ENCODE peak calls at places on chromosomes 3 and 15, in five cellular contexts. One of them, this sample, is unnamed.

GRCh38 chr3:62109534-62109933 is 263.8 kb downstream of the FEZF2 start:
- DNase-seq in thyroid gland: no peak
- DNase-seq in GM23248: peak; percentile 95
- DNase-seq in heart right ventricle: no peak
- DNase-seq in lower lobe of right lung: no peak
- DNase-seq in this sample: no peak

GRCh38 chr3:151816091-151816604 is 2.2 kb downstream of the AADAC start:
- DNase-seq in thyroid gland: peak; percentile 56
- DNase-seq in GM23248: peak; percentile 85
- DNase-seq in heart right ventricle: no peak
- DNase-seq in lower lobe of right lung: no peak
- DNase-seq in this sample: no peak

GRCh38 chr3:156148946-156149348 is 28.6 kb downstream of the KCNAB1 start:
- DNase-seq in thyroid gland: no peak
- DNase-seq in GM23248: no peak
- DNase-seq in heart right ventricle: peak; percentile 34
- DNase-seq in lower lobe of right lung: no peak
- DNase-seq in this sample: no peak

GRCh38 chr3:20320489-20320888 is 134.5 kb upstream of the SGO1 start:
- DNase-seq in thyroid gland: no peak
- DNase-seq in GM23248: no peak
- DNase-seq in heart right ventricle: no peak
- DNase-seq in lower lobe of right lung: no peak
- DNase-seq in this sample: no peak

GRCh38 chr15:75720787-75721461 is 8.3 kb upstream of the CSPG4 start:
- DNase-seq in thyroid gland: peak; percentile 65
- DNase-seq in GM23248: peak; percentile 45
- DNase-seq in heart right ventricle: no peak
- DNase-seq in lower lobe of right lung: peak; percentile 79
- DNase-seq in this sample: peak; percentile 68

GRCh38 chr15:41465822-41466421 is 27.8 kb upstream of the ITPKA start:
- DNase-seq in thyroid gland: no peak
- DNase-seq in GM23248: peak; percentile 62
- DNase-seq in heart right ventricle: no peak
- DNase-seq in lower lobe of right lung: no peak
- DNase-seq in this sample: no peak

GRCh38 chr3:131361464-131362421 is 19.8 kb upstream of the NUDT16 start:
- DNase-seq in thyroid gland: peak; percentile 97
- DNase-seq in GM23248: peak; percentile 55
- DNase-seq in heart right ventricle: peak; percentile 80
- DNase-seq in lower lobe of right lung: peak; percentile 99
- DNase-seq in this sample: peak; percentile 96

GRCh38 chr3:24185738-24186384 is 240.8 kb downstream of the NR1D2 start:
- DNase-seq in thyroid gland: peak; percentile 62
- DNase-seq in GM23248: peak; percentile 81
- DNase-seq in heart right ventricle: peak; percentile 42
- DNase-seq in lower lobe of right lung: no peak
- DNase-seq in this sample: peak; percentile 35

GRCh38 chr15:33310481-33311311 is at the start of gene RYR3:
- DNase-seq in thyroid gland: peak; percentile 27
- DNase-seq in GM23248: peak; percentile 22
- DNase-seq in heart right ventricle: peak; percentile 6
- DNase-seq in lower lobe of right lung: no peak
- DNase-seq in this sample: no peak

GRCh38 chr3:28575748-28576589 is 227.3 kb upstream of the AZI2 start:
- DNase-seq in thyroid gland: peak; percentile 61
- DNase-seq in GM23248: peak; percentile 69
- DNase-seq in heart right ventricle: no peak
- DNase-seq in lower lobe of right lung: no peak
- DNase-seq in this sample: peak; percentile 46

DNA sequence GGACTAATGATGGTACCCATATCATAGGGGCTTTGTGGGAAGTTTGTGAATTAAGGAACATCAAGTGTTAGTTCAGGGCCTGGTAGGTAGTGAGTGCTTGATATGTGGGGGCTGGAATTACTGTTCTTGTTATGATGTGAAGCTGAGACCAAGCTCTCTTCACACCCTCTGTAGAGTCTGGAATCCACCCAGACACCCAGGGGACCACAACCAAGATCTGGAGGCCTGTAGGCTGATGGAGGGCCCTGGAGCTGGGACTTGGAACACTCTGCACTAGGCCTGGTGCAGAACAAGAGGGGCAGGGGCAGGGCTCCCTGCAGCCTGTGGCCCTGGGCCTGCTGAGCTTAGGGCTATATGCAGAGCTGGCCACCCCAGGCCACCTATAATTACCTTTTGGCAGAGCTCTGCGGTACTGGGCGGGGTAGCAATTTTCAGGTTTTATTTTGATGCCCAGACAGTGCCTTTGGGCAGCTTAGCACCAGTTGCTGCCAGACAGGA is 13.1 kb upstream of the PRKCD start:
- DNase-seq in thyroid gland: no peak
- DNase-seq in GM23248: no peak
- DNase-seq in heart right ventricle: no peak
- DNase-seq in lower lobe of right lung: peak; percentile 27
- DNase-seq in this sample: no peak
- H3K4me1 ChIP-seq in thyroid gland: peaks cover 23% of the 10 kb centered on the region
- H3K4me1 ChIP-seq in GM23248: peaks cover 9% of the 10 kb centered on the region
- H3K4me1 ChIP-seq in heart right ventricle: peaks cover 5% of the 10 kb centered on the region
- H3K4me1 ChIP-seq in lower lobe of right lung: peaks cover 51% of the 10 kb centered on the region
- H3K4me1 ChIP-seq in this sample: no peaks in the 10 kb centered on the region

GRCh38 chr3:136503056-136503455 is 249.1 kb downstream of the STAG1 start:
- DNase-seq in thyroid gland: no peak
- DNase-seq in GM23248: no peak
- DNase-seq in heart right ventricle: no peak
- DNase-seq in lower lobe of right lung: no peak
- DNase-seq in this sample: no peak
- H3K4me3 ChIP-seq in thyroid gland: no peak overlapping the region
- H3K4me3 ChIP-seq in GM23248: no peak overlapping the region
- H3K4me3 ChIP-seq in heart right ventricle: no peak overlapping the region
- H3K4me3 ChIP-seq in lower lobe of right lung: no peak overlapping the region
- H3K4me3 ChIP-seq in this sample: no peak overlapping the region

DNA sequence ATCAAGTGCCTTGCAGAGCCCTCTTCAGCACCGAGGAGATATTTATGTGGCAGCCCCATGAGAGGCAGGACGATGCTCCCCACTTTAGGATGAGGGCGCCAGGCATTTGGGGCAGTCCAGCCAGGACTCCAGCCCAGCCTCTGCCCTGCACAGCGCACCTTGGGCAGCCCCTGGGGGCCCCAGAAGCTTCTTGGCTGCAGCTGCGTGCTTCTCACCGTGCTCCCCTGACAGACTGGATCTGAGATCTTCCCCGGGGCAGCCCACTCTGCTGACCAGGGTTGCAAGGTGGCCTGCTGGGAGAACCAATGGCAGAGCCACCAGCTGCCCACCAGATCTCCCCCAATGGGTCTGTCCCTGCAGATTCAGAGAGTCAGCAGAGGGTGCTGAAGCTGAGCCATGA is 14.9 kb upstream of the KLF13 start:
- DNase-seq in thyroid gland: no peak
- DNase-seq in GM23248: no peak
- DNase-seq in heart right ventricle: no peak
- DNase-seq in lower lobe of right lung: no peak
- DNase-seq in this sample: no peak
- H3K4me1 ChIP-seq in thyroid gland: no peaks in the 10 kb centered on the region
- H3K4me1 ChIP-seq in GM23248: no peaks in the 10 kb centered on the region
- H3K4me1 ChIP-seq in heart right ventricle: no peaks in the 10 kb centered on the region
- H3K4me1 ChIP-seq in lower lobe of right lung: no peaks in the 10 kb centered on the region
- H3K4me1 ChIP-seq in this sample: peaks cover 1% of the 10 kb centered on the region

GRCh38 chr15:80523746-80524145 is 119.6 kb downstream of the ARNT2 start:
- DNase-seq in thyroid gland: peak; percentile 20
- DNase-seq in GM23248: peak; percentile 18
- DNase-seq in heart right ventricle: no peak
- DNase-seq in lower lobe of right lung: no peak
- DNase-seq in this sample: no peak
- H3K4me3 ChIP-seq in thyroid gland: no peak overlapping the region
- H3K4me3 ChIP-seq in GM23248: no peak overlapping the region
- H3K4me3 ChIP-seq in heart right ventricle: no peak overlapping the region
- H3K4me3 ChIP-seq in lower lobe of right lung: no peak overlapping the region
- H3K4me3 ChIP-seq in this sample: no peak overlapping the region

DNA sequence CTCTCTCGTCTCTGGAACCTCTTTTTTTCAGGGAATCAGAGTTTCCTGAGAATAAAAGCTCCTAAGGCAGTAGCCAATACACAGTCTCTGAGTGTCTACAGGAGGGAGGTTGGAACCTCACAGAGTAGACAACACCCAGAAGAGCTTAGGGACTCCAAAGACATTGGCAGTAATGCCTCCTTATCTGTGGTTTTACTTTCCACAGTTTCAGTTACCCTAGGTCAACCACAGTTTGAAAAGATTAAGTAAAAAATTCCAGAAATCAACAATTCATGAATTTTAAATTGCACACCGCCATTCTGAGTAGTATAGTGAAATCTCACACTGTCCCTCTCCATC is 47.1 kb downstream of the SSUH2 start:
- DNase-seq in thyroid gland: no peak
- DNase-seq in GM23248: no peak
- DNase-seq in heart right ventricle: no peak
- DNase-seq in lower lobe of right lung: no peak
- DNase-seq in this sample: no peak
- H3K4me1 ChIP-seq in thyroid gland: no peaks in the 10 kb centered on the region
- H3K4me1 ChIP-seq in GM23248: peaks cover 7% of the 10 kb centered on the region
- H3K4me1 ChIP-seq in heart right ventricle: peaks cover 11% of the 10 kb centered on the region
- H3K4me1 ChIP-seq in lower lobe of right lung: no peaks in the 10 kb centered on the region
- H3K4me1 ChIP-seq in this sample: no peaks in the 10 kb centered on the region

DNA sequence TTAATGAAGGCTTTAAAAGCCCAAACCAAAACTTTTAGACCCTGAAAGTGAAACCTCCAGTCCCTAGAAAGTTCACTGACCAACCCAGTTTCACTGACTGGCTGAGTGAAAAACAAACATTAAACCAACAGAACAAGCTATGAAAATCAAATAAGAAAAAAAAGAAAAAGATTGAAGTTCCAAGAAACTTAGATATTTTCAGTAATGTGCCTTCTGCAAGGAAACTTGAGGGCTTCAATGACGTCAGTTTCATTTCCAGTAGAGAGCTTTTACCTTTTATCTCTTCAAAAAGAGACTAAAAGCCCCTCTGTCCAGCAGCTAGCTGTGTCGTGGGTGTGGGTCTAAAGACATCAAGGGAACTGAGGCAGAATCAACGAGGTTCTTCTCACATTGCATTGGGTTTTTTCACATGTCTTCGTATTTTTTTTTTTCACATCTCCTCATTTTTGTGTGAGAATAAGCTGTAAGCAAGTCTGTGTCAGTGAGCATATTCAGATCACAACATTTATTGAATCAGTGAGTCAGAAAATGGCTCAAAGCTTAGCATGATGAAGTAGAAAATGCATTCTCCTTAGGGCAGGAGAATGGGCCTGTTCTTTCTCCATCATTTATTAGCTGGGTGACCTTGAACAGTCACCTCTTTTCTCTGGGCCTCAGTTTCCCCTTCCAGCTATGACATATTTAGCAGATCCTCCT is 54.8 kb upstream of the BCL6 start:
- DNase-seq in thyroid gland: no peak
- DNase-seq in GM23248: peak; percentile 19
- DNase-seq in heart right ventricle: no peak
- DNase-seq in lower lobe of right lung: no peak
- DNase-seq in this sample: no peak
- H3K4me3 ChIP-seq in thyroid gland: no peak overlapping the region
- H3K4me3 ChIP-seq in GM23248: no peak overlapping the region
- H3K4me3 ChIP-seq in heart right ventricle: no peak overlapping the region
- H3K4me3 ChIP-seq in lower lobe of right lung: no peak overlapping the region
- H3K4me3 ChIP-seq in this sample: no peak overlapping the region

This sample was measured in right lobe of liver.